ENCODE peak calls at places on chromosomes 4 and X, in four cellular contexts. M, X, E and F are unnamed samples.

GRCh38 chr4:52713456-52713937 is 37.7 kb downstream of the ERVMER34-1 start:
- DNase-seq in X (no peak), E (no peak), M (no peak), F (peak)

GRCh38 chr4:89847571-89848325 is 10.8 kb upstream of the SNCA start:
- DNase-seq in M (no peak), E (no peak), X (no peak), F (no peak)

GRCh38 chr4:36255575-36255974 is 11.3 kb upstream of the ARAP2 start:
- DNase-seq in M (no peak), E (no peak), X (no peak), F (no peak)

GRCh38 chr4:27006247-27006603 is 145.6 kb downstream of the STIM2 start:
- DNase-seq in X (no peak), M (no peak), E (no peak), F (no peak)

GRCh38 chr4:55553442-55553841 is 6.7 kb upstream of the CLOCK start:
- DNase-seq in M (no peak), X (no peak), E (no peak), F (peak)

GRCh38 chrX:150473371-150473770 is 95.0 kb upstream of the MTM1 start:
- DNase-seq in E (no peak), X (no peak), M (no peak), F (no peak)

GRCh38 chr4:83011779-83012630 is 1.4 kb upstream of the LIN54 start:
- DNase-seq in E (peak), X (peak), M (peak), F (peak)

GRCh38 chrX:152926279-152926678 is 28.4 kb downstream of the ZNF185 start:
- DNase-seq in X (peak), E (peak), M (no peak), F (peak)

GRCh38 chrX:137574784-137575298 is 8.9 kb downstream of the ZIC3 start:
- DNase-seq in X (no peak), M (no peak), E (no peak), F (no peak)

GRCh38 chr4:118872181-118872580 is 16.5 kb upstream of the SYNPO2 start:
- DNase-seq in E (no peak), M (no peak), X (no peak), F (no peak)

GRCh38 chrX:15882704-15883539 is 28.3 kb upstream of the AP1S2 start:
- DNase-seq in E (no peak), X (peak), M (no peak), F (no peak)

GRCh38 chrX:17174671-17175070 is 200.3 kb upstream of the NHS start:
- DNase-seq in M (no peak), X (no peak), E (no peak), F (peak)

GRCh38 chr4:76194325-76194724 is 19.3 kb downstream of the SCARB2 start:
- DNase-seq in X (peak), M (no peak), E (no peak), F (peak)

GRCh38 chr4:140048419-140049022 is 105.5 kb downstream of the MAML3 start:
- DNase-seq in X (no peak), E (no peak), M (no peak), F (no peak)

GRCh38 chrX:49264460-49264859 is at the start of gene FOXP3:
- DNase-seq in X (no peak), E (no peak), M (no peak), F (no peak)

GRCh38 chrX:132489256-132490085 is 633 bp upstream of the MBNL3 start:
- DNase-seq in X (peak), M (peak), E (peak), F (peak)

GRCh38 chr4:122480655-122481487 is 24.3 kb upstream of the IL2 start:
- DNase-seq in X (no peak), M (no peak), E (no peak), F (no peak)

GRCh38 chr4:118729287-118730286 is 44.4 kb downstream of the METTL14 start:
- DNase-seq in M (no peak), E (no peak), X (no peak), F (no peak)

GRCh38 chr4:101187837-101188236 is 159.5 kb downstream of the PPP3CA start:
- DNase-seq in X (peak), M (no peak), E (no peak), F (no peak)

GRCh38 chr4:137705171-137705783 is 173.0 kb upstream of the PCDH18 start:
- DNase-seq in E (no peak), X (no peak), M (no peak), F (no peak)

GRCh38 chr4:20761826-20762225 is 61.6 kb downstream of the PACRGL start:
- DNase-seq in M (no peak), X (no peak), E (no peak), F (no peak)

GRCh38 chrX:111869639-111870034 is 6.3 kb upstream of the TRPC5OS start:
- DNase-seq in E (no peak), M (no peak), X (peak), F (peak)

GRCh38 chr4:17781072-17781830 is at the start of gene FAM184B:
- DNase-seq in M (no peak), X (no peak), E (no peak), F (no peak)

GRCh38 chr4:105715692-105716278 is 7.2 kb downstream of the GSTCD start:
- DNase-seq in E (no peak), X (peak), M (no peak), F (no peak)

GRCh38 chrX:40468033-40468979 is 112.5 kb upstream of the ATP6AP2 start:
- DNase-seq in M (no peak), X (peak), E (no peak), F (peak)

GRCh38 chrX:46710425-46710824 is 48.5 kb downstream of the SLC9A7 start:
- DNase-seq in X (peak), E (no peak), M (no peak), F (no peak)

GRCh38 chrX:41664307-41665299 is 24.2 kb upstream of the GPR34 start:
- DNase-seq in X (peak), M (no peak), E (no peak), F (peak)

GRCh38 chrX:153638041-153638371 is 9.0 kb upstream of the DUSP9 start:
- DNase-seq in M (no peak), X (no peak), E (no peak), F (no peak)

GRCh38 chrX:126770179-126770578 is 49.4 kb upstream of the PRR32 start:
- DNase-seq in X (peak), E (no peak), M (no peak), F (peak)

GRCh38 chr4:69718376-69719293 is 41.8 kb downstream of the SULT1B1 start:
- DNase-seq in X (no peak), E (no peak), M (no peak), F (no peak)

GRCh38 chrX:53089224-53089842 is 4.6 kb upstream of the KANTR start:
- DNase-seq in X (peak), M (peak), E (no peak), F (peak)

GRCh38 chr4:73450398-73451004 is 14.5 kb downstream of the AFP start:
- DNase-seq in X (peak), E (no peak), M (no peak), F (no peak)

GRCh38 chr4:14856076-14856926 is 146.0 kb upstream of the CPEB2 start:
- DNase-seq in M (peak), E (no peak), X (peak), F (peak)

GRCh38 chr4:94171616-94172015 is 36.0 kb upstream of the SMARCAD1 start:
- DNase-seq in E (no peak), M (no peak), X (peak), F (no peak)

GRCh38 chr4:150072906-150073714 is 5.1 kb upstream of the DCLK2 start:
- DNase-seq in M (no peak), E (no peak), X (peak), F (no peak)

GRCh38 chr4:155705664-155706063 is 39.0 kb downstream of the GUCY1A1 start:
- DNase-seq in E (no peak), X (peak), M (no peak), F (no peak)

GRCh38 chr4:3858046-3858730 is 92.0 kb downstream of the ADRA2C start:
- DNase-seq in X (no peak), E (no peak), M (no peak), F (no peak)

GRCh38 chr4:29199025-29199424 is 1521.1 kb upstream of the PCDH7 start:
- DNase-seq in E (no peak), X (no peak), M (no peak), F (no peak)
- H3K27ac ChIP-seq in E (no peak), X (no peak), M (no peak), F (no peak)

DNA sequence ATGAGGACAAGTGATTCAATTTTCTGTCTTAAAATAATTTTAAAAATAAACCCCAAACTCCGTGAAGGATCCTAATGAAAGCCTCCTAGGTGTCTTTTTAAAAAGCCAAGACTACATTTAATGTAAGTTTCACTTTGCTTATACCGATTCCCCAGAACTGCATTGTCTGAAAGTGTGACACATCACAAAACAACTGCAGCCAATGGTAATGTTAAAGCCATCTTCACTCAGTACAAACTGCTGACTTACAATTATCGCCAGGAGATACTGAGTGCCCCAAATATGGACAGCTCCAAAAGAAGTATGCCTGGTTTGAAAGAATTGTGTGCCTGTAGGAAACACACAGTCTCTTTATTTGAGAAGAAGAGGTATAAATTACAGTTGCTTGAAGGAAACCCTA is 73.7 kb upstream of the SPANXB1 start:
- DNase-seq in X (no peak), M (no peak), E (no peak), F (no peak)
- TF ChIP-seq POLR2A in X (no peak), M (no peak), E (no peak), F (no peak)

GRCh38 chr4:145553375-145553774 is 65.8 kb upstream of the MMAA start:
- DNase-seq in M (no peak), E (no peak), X (no peak), F (no peak)

GRCh38 chr4:145557720-145558119 is 61.5 kb upstream of the MMAA start:
- DNase-seq in M (no peak), X (peak), E (no peak), F (peak)

GRCh38 chr4:145546556-145546955 is 64.9 kb downstream of the SMAD1 start:
- DNase-seq in M (no peak), E (no peak), X (no peak), F (no peak)

GRCh38 chr4:145554691-145555090 is 64.5 kb upstream of the MMAA start:
- DNase-seq in M (no peak), X (no peak), E (no peak), F (no peak)

DNA sequence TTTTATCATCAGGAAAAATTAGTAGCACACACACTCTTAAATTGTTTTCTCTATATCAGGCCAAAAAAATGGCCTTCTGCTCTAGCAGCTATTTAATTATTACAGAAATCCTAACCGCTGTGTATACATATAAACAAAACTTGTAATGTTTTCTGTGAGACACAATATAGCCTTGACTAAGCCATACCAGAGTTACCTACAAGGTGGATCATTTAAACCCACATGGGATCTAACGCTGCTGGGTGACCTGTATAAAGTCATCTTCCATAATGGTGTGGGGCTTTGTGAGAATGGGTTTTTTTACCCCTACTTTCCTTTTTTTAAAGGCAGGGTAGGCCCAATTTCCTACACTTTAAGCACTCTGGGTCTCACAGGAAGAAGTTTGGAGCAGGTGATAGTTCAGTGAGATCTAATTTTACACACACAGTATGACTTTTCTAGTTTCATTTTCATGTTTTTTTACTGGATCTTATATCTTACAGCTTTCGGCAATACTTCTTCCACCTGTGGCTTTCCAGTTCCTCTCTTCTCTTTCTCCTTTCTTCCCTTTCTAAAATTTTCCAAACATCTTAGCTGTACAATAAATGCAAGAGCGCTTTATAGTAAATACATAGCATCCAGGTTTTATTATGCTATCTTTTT is 66.9 kb upstream of the MMAA start:
- DNase-seq in X (no peak), M (no peak), E (no peak), F (no peak)
- H3K4me3 ChIP-seq in X (no peak), M (no peak), E (no peak), F (no peak)

DNA sequence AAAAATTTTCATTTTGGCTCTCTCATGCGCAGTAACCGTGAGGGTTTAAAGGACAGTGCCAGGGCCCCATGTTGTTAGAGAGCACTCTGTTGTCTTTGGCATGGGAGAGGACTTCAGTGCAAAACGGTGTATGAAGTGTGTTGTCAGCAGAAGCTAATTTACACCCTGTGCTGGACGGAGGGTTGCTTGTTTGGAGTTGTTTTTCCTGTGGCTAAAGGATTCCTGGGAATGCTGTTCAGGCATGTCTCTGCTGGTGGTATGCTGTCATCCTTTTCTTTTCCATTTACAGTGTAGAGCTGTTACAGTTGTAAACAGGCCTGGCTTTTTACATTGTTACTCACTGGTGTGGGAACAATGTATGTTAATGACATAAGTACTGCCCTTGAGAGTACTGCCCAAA is 206.3 kb downstream of the CBR4 start:
- DNase-seq in M (no peak), E (no peak), X (no peak), F (no peak)
- H3K27ac ChIP-seq in M (peak), E (peak), X (peak), F (no peak)

DNA sequence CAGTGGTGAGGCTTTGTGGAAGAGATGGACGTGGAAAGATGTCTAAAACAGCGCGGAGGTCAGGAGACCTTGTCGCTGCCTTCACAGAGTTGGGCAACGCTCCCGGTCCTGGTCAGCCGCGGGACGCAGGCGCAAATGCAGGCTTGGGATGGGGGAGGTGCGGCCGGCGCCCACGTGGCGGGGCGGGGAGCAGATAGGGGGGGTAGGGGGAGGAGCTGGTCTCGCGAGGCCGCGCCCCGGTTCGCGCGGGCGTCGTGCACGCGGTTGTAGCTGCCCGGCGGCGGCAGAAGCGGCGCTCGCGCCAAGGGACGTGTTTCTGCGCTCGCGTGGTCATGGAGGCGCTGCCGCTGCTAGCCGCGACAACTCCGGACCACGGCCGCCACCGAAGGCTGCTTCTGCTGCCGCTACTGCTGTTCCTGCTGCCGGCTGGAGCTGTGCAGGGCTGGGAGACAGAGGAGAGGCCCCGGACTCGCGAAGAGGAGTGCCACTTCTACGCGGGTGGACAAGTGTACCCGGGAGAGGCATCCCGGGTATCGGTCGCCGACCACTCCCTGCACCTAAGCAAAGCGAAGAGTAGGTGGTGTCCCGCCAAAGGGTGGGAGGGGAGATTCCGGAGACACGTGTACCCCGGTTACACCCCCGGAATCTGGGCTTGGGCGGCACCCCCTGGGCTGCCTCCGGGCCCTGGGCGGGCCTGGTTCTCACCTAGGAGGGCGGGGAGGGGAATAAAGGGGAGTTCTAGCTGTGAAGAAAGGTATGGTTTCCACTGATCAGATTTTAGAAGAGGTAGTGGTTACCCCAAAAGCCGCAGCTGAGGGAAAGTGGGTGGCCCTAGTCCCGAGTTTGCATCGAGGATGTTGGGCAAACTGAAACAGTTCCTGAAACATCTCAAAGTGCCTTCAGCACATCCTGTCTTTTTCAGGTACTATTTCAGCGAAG is at the start of gene PRDX4:
- DNase-seq in M (peak), E (peak), X (peak), F (peak)
- TF ChIP-seq POLR2A in M (no peak), E (peak), X (peak), F (peak)

GRCh38 chrX:134600714-134601113 is 57.6 kb downstream of the PLAC1 start:
- DNase-seq in X (no peak), E (no peak), M (no peak), F (no peak)

GRCh38 chrX:134602410-134602809 is 55.9 kb downstream of the PLAC1 start:
- DNase-seq in M (no peak), E (no peak), X (no peak), F (no peak)

GRCh38 chrX:134603806-134604700 is 54.2 kb downstream of the PLAC1 start:
- DNase-seq in X (peak), M (no peak), E (no peak), F (peak)

GRCh38 chrX:134599173-134599914 is 58.9 kb downstream of the PLAC1 start:
- DNase-seq in E (no peak), M (no peak), X (no peak), F (no peak)

GRCh38 chrX:134601240-134601639 is 57.0 kb downstream of the PLAC1 start:
- DNase-seq in M (no peak), X (no peak), E (no peak), F (no peak)
- H3K4me3 ChIP-seq in M (no peak), X (no peak), E (no peak), F (no peak)

GRCh38 chr4:173367285-173367684 is 3.5 kb upstream of the SAP30 start:
- DNase-seq in M (no peak), E (no peak), X (no peak), F (no peak)
- H3K27ac ChIP-seq in M (no peak), E (no peak), X (no peak), F (no peak)

GRCh38 chr4:2831611-2832308 is 11.9 kb upstream of the ADD1 start:
- DNase-seq in X (no peak), M (no peak), E (peak), F (no peak)
- TF ChIP-seq POLR2A in X (no peak), M (no peak), E (no peak), F (no peak)